ENCODE peak calls at places on chromosomes 11 and 22, in seven cellular contexts. L, X, D, E, T, R and M are unnamed samples.

GRCh38 chr11:48024635-48025071 is 44.3 kb downstream of the PTPRJ start:
- DNase-seq in L (no peak), D (no peak), E (no peak), T (no peak), X (no peak), R (no peak), M (peak; percentile 53)

GRCh38 chr11:34840736-34841386 is 75.3 kb downstream of the APIP start:
- DNase-seq in X (no peak), R (peak; percentile 59), L (peak; percentile 59), T (no peak), D (peak; percentile 28), E (peak; percentile 35), M (no peak)

GRCh38 chr22:42921301-42921700 is 64.2 kb upstream of the ARFGAP3 start:
- DNase-seq in E (peak; percentile 59), X (no peak), R (no peak), T (no peak), L (no peak), D (no peak), M (no peak)

GRCh38 chr11:132626446-132626845 is 905.9 kb downstream of the OPCML start:
- DNase-seq in L (no peak), D (no peak), E (no peak), T (no peak), R (no peak), X (no peak), M (no peak)

GRCh38 chr22:29380856-29381255 is 7.5 kb downstream of the AP1B1 start:
- DNase-seq in E (no peak), X (no peak), L (no peak), R (no peak), D (no peak), T (no peak), M (no peak)

GRCh38 chr11:33542921-33543320 is 157.7 kb downstream of the C11orf91 start:
- DNase-seq in T (no peak), E (peak; percentile 49), L (peak; percentile 92), X (no peak), D (peak; percentile 65), R (peak; percentile 55), M (peak; percentile 63)

GRCh38 chr11:76661835-76662434 is 8.6 kb downstream of the LRRC32 start:
- DNase-seq in T (no peak), E (no peak), R (no peak), D (no peak), L (peak; percentile 38), X (no peak), M (no peak)

GRCh38 chr11:128095459-128096096 is 491.8 kb downstream of the ETS1 start:
- DNase-seq in E (peak; percentile 83), L (peak; percentile 72), D (no peak), T (no peak), R (peak; percentile 45), X (no peak), M (no peak)

GRCh38 chr11:107741044-107741823 is 29.4 kb upstream of the SLN start:
- DNase-seq in E (peak; percentile 56), L (peak; percentile 65), D (peak; percentile 15), R (peak; percentile 18), T (no peak), X (no peak), M (no peak)

GRCh38 chr22:46107753-46108563 is 42.4 kb upstream of the PPARA start:
- DNase-seq in R (no peak), X (no peak), E (peak; percentile 56), T (no peak), L (no peak), D (no peak), M (no peak)

GRCh38 chr11:65700377-65700776 is 11.7 kb upstream of the KAT5 start:
- DNase-seq in D (no peak), T (no peak), E (no peak), R (no peak), X (no peak), L (no peak), M (no peak)

GRCh38 chr22:49350441-49351121 is 477.1 kb downstream of the BRD1 start:
- DNase-seq in L (no peak), E (no peak), D (no peak), R (no peak), T (no peak), X (peak; percentile 53), M (peak; percentile 13)

GRCh38 chr22:20867179-20868099 is 8.6 kb downstream of the SNAP29 start:
- DNase-seq in E (peak; percentile 33), D (no peak), R (no peak), L (no peak), X (peak; percentile 66), T (no peak), M (no peak)

GRCh38 chr11:103862827-103863213 is 173.6 kb upstream of the DDI1 start:
- DNase-seq in X (no peak), L (no peak), T (no peak), R (no peak), E (no peak), D (no peak), M (no peak)
- H3K4me3 ChIP-seq in X (no peak overlapping the region), L (no peak overlapping the region), T (no peak overlapping the region), R (no peak overlapping the region), E (no peak overlapping the region), D (no peak overlapping the region), M (no peak overlapping the region)

GRCh38 chr11:14305649-14306048 is 53.3 kb downstream of the RRAS2 start:
- DNase-seq in X (no peak), R (no peak), L (no peak), D (no peak), E (no peak), T (no peak), M (no peak)

GRCh38 chr11:14304601-14305000 is 54.4 kb downstream of the RRAS2 start:
- DNase-seq in L (no peak), T (no peak), R (no peak), D (no peak), X (no peak), E (no peak), M (no peak)

GRCh38 chr11:14300661-14301304 is 58.2 kb downstream of the RRAS2 start:
- DNase-seq in R (peak; percentile 75), L (peak; percentile 76), X (peak; percentile 78), T (no peak), D (peak; percentile 57), E (peak; percentile 84), M (peak; percentile 33)

DNA sequence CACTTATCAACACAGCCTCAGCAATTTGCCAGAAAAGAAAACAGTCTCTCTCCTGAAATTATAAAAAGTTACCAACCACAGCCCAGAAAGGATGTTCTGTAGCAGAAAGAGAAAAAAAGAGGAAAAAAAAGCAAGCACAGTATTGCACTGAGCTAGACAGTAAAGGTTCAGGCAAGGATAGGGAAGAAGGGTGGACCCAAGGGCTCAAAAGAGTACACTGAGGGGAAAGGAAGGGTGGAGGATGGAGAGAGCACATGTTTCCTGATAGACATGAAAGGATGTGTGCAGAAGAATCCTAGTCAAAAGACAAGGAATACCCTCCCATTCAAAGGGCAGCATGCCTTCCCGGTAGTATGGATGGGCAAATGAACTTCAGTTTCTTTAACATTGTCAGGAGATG is 59.1 kb downstream of the RRAS2 start:
- DNase-seq in L (no peak), E (no peak), D (no peak), T (no peak), R (no peak), X (no peak), M (no peak)
- H3K4me1 ChIP-seq in L (no peaks in the 10 kb centered on the region), E (peaks cover 56% of the 10 kb centered on the region), D (peaks cover 6% of the 10 kb centered on the region), T (no peaks in the 10 kb centered on the region), R (peaks cover 7% of the 10 kb centered on the region), X (peaks cover 3% of the 10 kb centered on the region), M (peaks cover 50% of the 10 kb centered on the region)

GRCh38 chr22:30979932-30980331 is 10.9 kb downstream of the TUG1 start:
- DNase-seq in L (no peak), E (no peak), T (no peak), D (no peak), R (no peak), X (no peak), M (no peak)
- H3K27ac ChIP-seq in L (no peak overlapping the region), E (no peak overlapping the region), T (no peak overlapping the region), D (no peak overlapping the region), R (no peak overlapping the region), X (no peak overlapping the region), M (no peak overlapping the region)

GRCh38 chr11:69986421-69987229 is 91.5 kb upstream of the ANO1 start:
- DNase-seq in T (no peak), L (no peak), R (no peak), E (no peak), D (no peak), X (no peak), M (no peak)

GRCh38 chr11:69985331-69985653 is 92.8 kb upstream of the ANO1 start:
- DNase-seq in E (no peak), X (no peak), T (no peak), D (no peak), L (no peak), R (no peak), M (no peak)

GRCh38 chr11:69984457-69985261 is 93.5 kb upstream of the ANO1 start:
- DNase-seq in L (no peak), D (no peak), T (no peak), E (no peak), R (no peak), X (no peak), M (no peak)

GRCh38 chr11:69983897-69984438 is 94.1 kb upstream of the ANO1 start:
- DNase-seq in D (no peak), T (no peak), L (no peak), E (no peak), X (no peak), R (no peak), M (no peak)

GRCh38 chr11:69985654-69986420 is 92.3 kb upstream of the ANO1 start:
- DNase-seq in R (no peak), T (no peak), D (no peak), X (no peak), L (no peak), E (peak; percentile 11), M (no peak)
- H3K4me3 ChIP-seq in R (peak overlapping the region; percentile 18), T (peak overlapping the region; percentile 14), D (no peak overlapping the region), X (peak overlapping the region; percentile 74), L (no peak overlapping the region), E (no peak overlapping the region), M (peak overlapping the region; percentile 47)

GRCh38 chr11:62708423-62709261 is 1.2 kb downstream of the GNG3 start:
- DNase-seq in L (peak; percentile 25), D (peak; percentile 34), X (no peak), R (no peak), T (peak; percentile 67), E (no peak), M (no peak)
- H3K4me1 ChIP-seq in L (peaks cover 25% of the 10 kb centered on the region), D (peaks cover 84% of the 10 kb centered on the region), X (peaks cover 8% of the 10 kb centered on the region), R (peaks cover 43% of the 10 kb centered on the region), T (peaks cover 2% of the 10 kb centered on the region), E (peaks cover 21% of the 10 kb centered on the region), M (peaks cover 56% of the 10 kb centered on the region)